ENCODE peak calls at places on chromosome 3, in four cellular contexts. O, A, U and B are unnamed samples.

GRCh38 chr3:52280046-52280445 is 1.6 kb upstream of the WDR82 start:
- DNase-seq in O (no peak), A (no peak), U (peak), B (no peak)

GRCh38 chr3:176579741-176580185 is 617.5 kb downstream of the TBL1XR1 start:
- DNase-seq in O (no peak), A (no peak), U (no peak), B (no peak)

GRCh38 chr3:71710906-71711494 is 14.2 kb downstream of the EIF4E3 start:
- DNase-seq in O (peak), A (peak), U (peak), B (no peak)

GRCh38 chr3:27869152-27869551 is 147.0 kb upstream of the EOMES start:
- DNase-seq in O (no peak), A (no peak), U (no peak), B (no peak)

GRCh38 chr3:177607596-177607995 is 410.3 kb upstream of the TBL1XR1 start:
- DNase-seq in O (no peak), A (no peak), U (no peak), B (no peak)

GRCh38 chr3:62246094-62246493 is 127.3 kb downstream of the FEZF2 start:
- DNase-seq in O (no peak), A (no peak), U (no peak), B (no peak)

GRCh38 chr3:177263615-177264365 is 66.5 kb upstream of the TBL1XR1 start:
- DNase-seq in O (no peak), A (no peak), U (peak), B (no peak)

GRCh38 chr3:46361408-46362283 is 7.7 kb downstream of the CCR2 start:
- DNase-seq in O (no peak), A (no peak), U (no peak), B (no peak)

GRCh38 chr3:12662593-12663310 is 1.2 kb downstream of the RAF1 start:
- DNase-seq in O (no peak), A (no peak), U (peak), B (peak)

GRCh38 chr3:129245141-129245540 is 4.3 kb upstream of the COPG1 start:
- DNase-seq in O (no peak), A (no peak), U (no peak), B (no peak)

GRCh38 chr3:171991166-171991565 is 48.2 kb upstream of the FNDC3B start:
- DNase-seq in O (no peak), A (peak), U (no peak), B (no peak)

GRCh38 chr3:188740030-188740429 is 431.7 kb upstream of the TPRG1 start:
- DNase-seq in O (no peak), A (no peak), U (no peak), B (no peak)

GRCh38 chr3:43248194-43248593 is 38.1 kb upstream of the SNRK start:
- DNase-seq in O (no peak), A (no peak), U (no peak), B (no peak)

GRCh38 chr3:175580318-175580717 is 721.2 kb downstream of the NAALADL2 start:
- DNase-seq in O (no peak), A (no peak), U (no peak), B (no peak)

GRCh38 chr3:98563661-98564281 is 29.6 kb downstream of the CPOX start:
- DNase-seq in O (no peak), A (no peak), U (no peak), B (no peak)

GRCh38 chr3:31542246-31542645 is 9.5 kb downstream of the STT3B start:
- DNase-seq in O (no peak), A (no peak), U (no peak), B (no peak)

GRCh38 chr3:83515123-83515522 is 1443.7 kb upstream of the CADM2 start:
- DNase-seq in O (no peak), A (no peak), U (no peak), B (no peak)

GRCh38 chr3:78154521-78155186 is 1114.8 kb downstream of the ROBO2 start:
- DNase-seq in O (no peak), A (no peak), U (no peak), B (no peak)

GRCh38 chr3:3080309-3080708 is 29.9 kb downstream of the IL5RA start:
- DNase-seq in O (no peak), A (no peak), U (no peak), B (no peak)

GRCh38 chr3:194089357-194090177 is 46.4 kb upstream of the HES1 start:
- DNase-seq in O (no peak), A (peak), U (peak), B (no peak)

GRCh38 chr3:149542375-149543312 is 68.1 kb downstream of the TM4SF4 start:
- DNase-seq in O (no peak), A (no peak), U (no peak), B (no peak)

GRCh38 chr3:195870442-195870841 is 37.9 kb downstream of the TNK2 start:
- DNase-seq in O (no peak), A (no peak), U (no peak), B (no peak)

GRCh38 chr3:29466442-29466841 is 185.6 kb downstream of the RBMS3 start:
- DNase-seq in O (no peak), A (no peak), U (no peak), B (no peak)

GRCh38 chr3:149658444-149659172 is 783 bp upstream of the WWTR1 start:
- DNase-seq in O (no peak), A (no peak), U (no peak), B (peak)

GRCh38 chr3:76509179-76509830 is 530.6 kb upstream of the ROBO2 start:
- DNase-seq in O (no peak), A (no peak), U (no peak), B (no peak)

GRCh38 chr3:111801697-111802655 is 57.1 kb upstream of the PHLDB2 start:
- DNase-seq in O (no peak), A (no peak), U (no peak), B (no peak)

GRCh38 chr3:50371133-50371670 is 11.9 kb upstream of the TMEM115 start:
- DNase-seq in O (no peak), A (no peak), U (no peak), B (no peak)

GRCh38 chr3:56303508-56303907 is 164.8 kb downstream of the ERC2 start:
- DNase-seq in O (peak), A (peak), U (peak), B (peak)

GRCh38 chr3:14143271-14143605 is 18.4 kb downstream of the TMEM43 start:
- DNase-seq in O (no peak), A (no peak), U (no peak), B (no peak)

GRCh38 chr3:168307893-168308292 is 212.2 kb upstream of the GOLIM4 start:
- DNase-seq in O (no peak), A (no peak), U (no peak), B (no peak)

GRCh38 chr3:59940690-59941089 is 890.9 kb upstream of the CFAP20DC start:
- DNase-seq in O (no peak), A (no peak), U (no peak), B (no peak)

GRCh38 chr3:13504161-13504831 is 24.2 kb downstream of the HDAC11 start:
- DNase-seq in O (no peak), A (no peak), U (peak), B (no peak)

GRCh38 chr3:45994661-45995369 is 809 bp downstream of the FYCO1 start:
- DNase-seq in O (no peak), A (peak), U (peak), B (peak)

GRCh38 chr3:171967137-171967783 is 72.1 kb upstream of the FNDC3B start:
- DNase-seq in O (no peak), A (peak), U (peak), B (no peak)

DNA sequence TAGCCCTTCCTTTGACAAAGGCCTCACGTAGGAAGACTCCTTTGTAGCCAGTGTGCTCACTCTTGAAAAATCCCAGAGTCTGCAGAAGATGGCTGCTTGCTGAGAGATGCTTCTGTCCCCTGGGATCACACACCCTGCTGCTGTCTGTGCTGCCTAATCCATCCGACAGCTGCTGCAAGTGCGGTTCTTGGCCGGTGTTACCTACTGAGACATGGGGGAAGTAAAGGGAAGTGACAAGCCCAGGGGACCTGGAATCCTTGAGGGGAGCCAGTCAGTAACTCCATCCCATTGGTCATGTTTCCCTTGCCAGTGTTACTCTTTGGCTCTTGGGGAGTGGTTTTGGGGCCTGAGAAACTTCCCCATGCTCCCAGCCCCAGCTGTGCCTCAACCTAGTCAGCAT is 8.3 kb upstream of the CPNE9 start:
- DNase-seq in O (no peak), A (no peak), U (no peak), B (no peak)
- TF ChIP-seq CREM in O (no peak), A (no peak), U (no peak), B (no peak)

GRCh38 chr3:153275514-153275913 is 113.5 kb downstream of the RAP2B start:
- DNase-seq in O (no peak), A (no peak), U (no peak), B (no peak)

GRCh38 chr3:153274521-153274920 is 112.5 kb downstream of the RAP2B start:
- DNase-seq in O (no peak), A (no peak), U (no peak), B (no peak)

GRCh38 chr3:153273217-153273616 is 111.2 kb downstream of the RAP2B start:
- DNase-seq in O (no peak), A (no peak), U (no peak), B (no peak)

GRCh38 chr3:153273767-153274443 is 111.9 kb downstream of the RAP2B start:
- DNase-seq in O (no peak), A (no peak), U (no peak), B (no peak)

DNA sequence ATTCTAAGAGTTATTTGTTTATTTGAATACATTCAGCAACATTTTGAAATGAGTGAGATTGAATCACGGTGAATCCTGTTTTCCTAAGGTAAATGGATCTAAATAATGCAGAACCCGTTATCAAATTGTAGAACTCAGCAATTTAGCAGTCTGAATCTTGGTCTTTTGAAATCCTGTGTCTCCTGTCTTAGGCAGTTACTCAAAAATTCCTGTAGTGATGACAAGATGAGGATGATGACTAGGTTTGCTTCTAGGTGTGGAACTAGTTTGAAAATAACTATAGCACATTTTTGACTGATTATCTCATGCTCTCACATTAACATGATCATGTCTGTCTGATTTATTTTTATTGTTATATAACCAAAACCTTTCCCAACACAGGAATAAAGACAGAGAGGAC is 115.0 kb downstream of the RAP2B start:
- DNase-seq in O (no peak), A (no peak), U (no peak), B (no peak)
- TF ChIP-seq CTCF in O (no peak), A (no peak), U (no peak), B (no peak)

GRCh38 chr3:10238330-10238995 is 9.8 kb upstream of the TATDN2 start:
- DNase-seq in O (no peak), A (no peak), U (no peak), B (no peak)

GRCh38 chr3:10245313-10245712 is 2.9 kb upstream of the TATDN2 start:
- DNase-seq in O (no peak), A (no peak), U (no peak), B (no peak)

GRCh38 chr3:10244004-10244403 is 4.3 kb upstream of the TATDN2 start:
- DNase-seq in O (no peak), A (no peak), U (no peak), B (no peak)

GRCh38 chr3:10240799-10241198 is 7.5 kb upstream of the TATDN2 start:
- DNase-seq in O (no peak), A (no peak), U (no peak), B (no peak)

GRCh38 chr3:10242182-10243065 is 5.8 kb upstream of the TATDN2 start:
- DNase-seq in O (no peak), A (no peak), U (peak), B (no peak)
- TF ChIP-seq NR2C2 in O (no peak), A (no peak), U (no peak), B (no peak)

GRCh38 chr3:151305778-151306157 is 10.9 kb downstream of the GPR87 start:
- DNase-seq in O (no peak), A (no peak), U (no peak), B (no peak)
- TF ChIP-seq CREM in O (no peak), A (no peak), U (no peak), B (no peak)